ENCODE peak calls at places on chromosomes 5 and 9, in seven cellular contexts. F is activated T-cell treated with anti-CD3 and anti-CD28 coated beads, Interleukin-2, amount 50 U/mL, for 48 hours; J is Kasumi-1; C is frontal cortex; G is iPS-NIHi11; P is ecto neural progenitor cell; I is NCI-H1092. K is an unnamed sample.
A peak's percentile ranks its signal among the peaks of the same experiment; 100 is the strongest.

GRCh38 chr5:37869221-37869620 is 29.4 kb upstream of the GDNF start:
- DNase-seq in F (no peak), J (no peak), C (no peak), G (no peak), P (no peak), I (no peak), K (no peak)

GRCh38 chr5:159163027-159163699 is 46.2 kb downstream of the RNF145 start:
- DNase-seq in F (no peak), J (no peak), C (no peak), G (no peak), P (no peak), I (no peak), K (no peak)

GRCh38 chr9:90485028-90485427 is 157.6 kb downstream of the DIRAS2 start:
- DNase-seq in F (no peak), J (no peak), C (no peak), G (no peak), P (no peak), I (no peak), K (no peak)

GRCh38 chr5:157189223-157189622 is 8.6 kb downstream of the ITK start:
- DNase-seq in F (peak; percentile 74), J (no peak), C (no peak), G (no peak), P (no peak), I (no peak), K (no peak)

GRCh38 chr5:158119852-158120708 is 261.1 kb upstream of the CLINT1 start:
- DNase-seq in F (no peak), J (no peak), C (no peak), G (no peak), P (no peak), I (no peak), K (no peak)

GRCh38 chr5:73369283-73369682 is 79.3 kb downstream of the FOXD1 start:
- DNase-seq in F (no peak), J (no peak), C (no peak), G (no peak), P (no peak), I (no peak), K (no peak)

GRCh38 chr5:90131734-90132133 is 277.8 kb downstream of the CETN3 start:
- DNase-seq in F (no peak), J (no peak), C (no peak), G (no peak), P (no peak), I (no peak), K (peak; percentile 29)

GRCh38 chr9:133635506-133635902 is 659 bp upstream of the DBH start:
- DNase-seq in F (no peak), J (no peak), C (no peak), G (no peak), P (no peak), I (no peak), K (no peak)

GRCh38 chr9:78605029-78605930 is 308.4 kb downstream of the PSAT1 start:
- DNase-seq in F (no peak), J (no peak), C (no peak), G (no peak), P (peak; percentile 53), I (no peak), K (no peak)

GRCh38 chr5:55899344-55899743 is 48.2 kb downstream of the IL31RA start:
- DNase-seq in F (no peak), J (no peak), C (no peak), G (no peak), P (no peak), I (no peak), K (no peak)

GRCh38 chr5:113256671-113257452 is 177.9 kb downstream of the TSSK1B start:
- DNase-seq in F (no peak), J (no peak), C (no peak), G (no peak), P (no peak), I (no peak), K (no peak)

GRCh38 chr5:91095786-91096380 is 287.2 kb downstream of the ARRDC3 start:
- DNase-seq in F (no peak), J (no peak), C (no peak), G (peak; percentile 17), P (no peak), I (no peak), K (no peak)

GRCh38 chr9:134327671-134328231 is 1.5 kb downstream of the RXRA start:
- DNase-seq in F (no peak), J (no peak), C (no peak), G (no peak), P (no peak), I (no peak), K (no peak)

GRCh38 chr9:85208666-85209065 is 533.1 kb downstream of the AGTPBP1 start:
- DNase-seq in F (no peak), J (no peak), C (no peak), G (no peak), P (no peak), I (no peak), K (no peak)

GRCh38 chr9:125700791-125701190 is 6.2 kb downstream of the MAPKAP1 start:
- DNase-seq in F (peak; percentile 51), J (no peak), C (no peak), G (peak; percentile 19), P (no peak), I (no peak), K (no peak)

GRCh38 chr9:113876806-113877236 is 712 bp downstream of the ZNF618 start:
- DNase-seq in F (no peak), J (peak; percentile 54), C (no peak), G (no peak), P (no peak), I (no peak), K (no peak)

GRCh38 chr5:3197699-3198098 is 397.9 kb upstream of the IRX1 start:
- DNase-seq in F (no peak), J (no peak), C (peak; percentile 29), G (peak; percentile 55), P (peak; percentile 84), I (peak; percentile 79), K (peak; percentile 19)

GRCh38 chr5:107085572-107085971 is 585.2 kb downstream of the EFNA5 start:
- DNase-seq in F (no peak), J (no peak), C (no peak), G (no peak), P (no peak), I (no peak), K (no peak)

GRCh38 chr5:115209279-115209678 is 39.6 kb upstream of the TRIM36 start:
- DNase-seq in F (peak; percentile 50), J (peak; percentile 98), C (peak; percentile 4), G (no peak), P (no peak), I (no peak), K (no peak)

GRCh38 chr5:96279796-96280542 is 153.1 kb downstream of the PCSK1 start:
- DNase-seq in F (no peak), J (no peak), C (no peak), G (no peak), P (no peak), I (no peak), K (no peak)

GRCh38 chr9:224540-225520 is 10.2 kb downstream of the DOCK8 start:
- DNase-seq in F (no peak), J (peak; percentile 49), C (no peak), G (no peak), P (no peak), I (no peak), K (no peak)

GRCh38 chr5:170120576-170120975 is 14.9 kb downstream of the FOXI1 start:
- DNase-seq in F (no peak), J (no peak), C (no peak), G (no peak), P (no peak), I (no peak), K (no peak)

GRCh38 chr5:37615184-37615583 is 224.7 kb downstream of the GDNF start:
- DNase-seq in F (no peak), J (no peak), C (no peak), G (no peak), P (no peak), I (no peak), K (no peak)

GRCh38 chr5:55920784-55921183 is 69.6 kb downstream of the IL31RA start:
- DNase-seq in F (no peak), J (peak; percentile 36), C (peak; percentile 1), G (no peak), P (no peak), I (no peak), K (no peak)

GRCh38 chr9:109705515-109705914 is 74.5 kb upstream of the PALM2AKAP2 start:
- DNase-seq in F (no peak), J (no peak), C (no peak), G (no peak), P (no peak), I (no peak), K (no peak)

GRCh38 chr5:169702726-169703481 is 65.8 kb downstream of the DOCK2 start:
- DNase-seq in F (no peak), J (no peak), C (no peak), G (no peak), P (no peak), I (no peak), K (no peak)

GRCh38 chr9:32550046-32550608 is 2.0 kb upstream of the SMIM27 start:
- DNase-seq in F (no peak), J (peak; percentile 48), C (peak; percentile 31), G (no peak), P (peak; percentile 43), I (no peak), K (peak; percentile 40)

GRCh38 chr9:90956026-90956810 is 154.6 kb downstream of the SYK start:
- DNase-seq in F (no peak), J (no peak), C (no peak), G (no peak), P (no peak), I (no peak), K (no peak)

GRCh38 chr5:123951204-123951977 is 439.4 kb downstream of the CSNK1G3 start:
- DNase-seq in F (no peak), J (no peak), C (no peak), G (no peak), P (no peak), I (no peak), K (no peak)

GRCh38 chr5:34563951-34564705 is 92.0 kb upstream of the RAI14 start:
- DNase-seq in F (no peak), J (no peak), C (no peak), G (peak; percentile 45), P (peak; percentile 54), I (no peak), K (no peak)

GRCh38 chr5:55360190-55360589 is 52.4 kb downstream of the MTREX start:
- DNase-seq in F (no peak), J (no peak), C (no peak), G (no peak), P (no peak), I (no peak), K (no peak)